ENCODE peak calls at places on chromosome X, in seven cellular contexts. J is psoas muscle; F is A549; I is lower lobe of right lung; Q is heart right ventricle; A is right cardiac atrium; X is CD8-positive, alpha-beta T cell. N is an unnamed sample.

GRCh38 chrX:150227873-150228272 is 135.2 kb upstream of the MAMLD1 start:
- DNase-seq in J (no peak), F (no peak), I (no peak), Q (no peak), A (no peak), X (no peak), N (no peak)

GRCh38 chrX:21996872-21997271 is 35.3 kb upstream of the PHEX start:
- DNase-seq in J (no peak), F (peak; percentile 41), I (no peak), Q (no peak), A (no peak), X (no peak), N (no peak)

GRCh38 chrX:31126205-31126604 is 54.4 kb upstream of the FTHL17 start:
- DNase-seq in J (no peak), F (no peak), I (no peak), Q (no peak), A (no peak), X (no peak), N (no peak)

GRCh38 chrX:71181558-71181909 is 36.9 kb downstream of the NLGN3 start:
- DNase-seq in J (no peak), F (no peak), I (no peak), Q (no peak), A (no peak), X (peak; percentile 3), N (no peak)

GRCh38 chrX:128975716-128976115 is 547.6 kb downstream of the SMARCA1 start:
- DNase-seq in J (no peak), F (peak; percentile 23), I (no peak), Q (no peak), A (no peak), X (no peak), N (no peak)

GRCh38 chrX:19448077-19448476 is 67.2 kb downstream of the MAP3K15 start:
- DNase-seq in J (no peak), F (peak; percentile 0), I (no peak), Q (no peak), A (no peak), X (no peak), N (no peak)

GRCh38 chrX:54043084-54043483 is 1.2 kb downstream of the PHF8 start:
- DNase-seq in J (no peak), F (no peak), I (no peak), Q (no peak), A (no peak), X (no peak), N (no peak)

GRCh38 chrX:78092296-78092695 is 11.8 kb upstream of the PGK1 start:
- DNase-seq in J (no peak), F (peak; percentile 67), I (no peak), Q (no peak), A (no peak), X (no peak), N (no peak)

GRCh38 chrX:132662844-132663243 is 174.0 kb upstream of the MBNL3 start:
- DNase-seq in J (no peak), F (no peak), I (no peak), Q (no peak), A (no peak), X (no peak), N (no peak)

GRCh38 chrX:110964761-110965160 is 131.2 kb upstream of the PAK3 start:
- DNase-seq in J (no peak), F (no peak), I (no peak), Q (no peak), A (no peak), X (no peak), N (no peak)

GRCh38 chrX:122625239-122625638 is 558.8 kb upstream of the GRIA3 start:
- DNase-seq in J (no peak), F (no peak), I (no peak), Q (no peak), A (no peak), X (no peak), N (no peak)

GRCh38 chrX:47662144-47662657 is 3.2 kb upstream of the UXT start:
- DNase-seq in J (no peak), F (peak; percentile 49), I (no peak), Q (no peak), A (no peak), X (no peak), N (no peak)

GRCh38 chrX:4850312-4850711 is 1136.9 kb upstream of the PRKX start:
- DNase-seq in J (no peak), F (no peak), I (no peak), Q (no peak), A (no peak), X (no peak), N (no peak)

GRCh38 chrX:499870-500364 is 113.2 kb upstream of the PPP2R3B start:
- DNase-seq in J (no peak), F (no peak), I (no peak), Q (no peak), A (no peak), X (no peak), N (no peak)

GRCh38 chrX:68703369-68703768 is 55.9 kb downstream of the STARD8 start:
- DNase-seq in J (no peak), F (no peak), I (no peak), Q (peak; percentile 34), A (peak; percentile 77), X (no peak), N (peak; percentile 34)

GRCh38 chrX:11781734-11782370 is 23.8 kb downstream of the MSL3 start:
- DNase-seq in J (no peak), F (no peak), I (no peak), Q (no peak), A (no peak), X (no peak), N (no peak)

GRCh38 chrX:30702736-30703135 is 49.5 kb downstream of the GK start:
- DNase-seq in J (no peak), F (no peak), I (no peak), Q (no peak), A (no peak), X (no peak), N (no peak)

GRCh38 chrX:110125435-110125834 is 122.5 kb downstream of the TMEM164 start:
- DNase-seq in J (no peak), F (peak; percentile 20), I (no peak), Q (no peak), A (no peak), X (no peak), N (no peak)

GRCh38 chrX:68532828-68533227 is 34.0 kb downstream of the YIPF6 start:
- DNase-seq in J (no peak), F (no peak), I (no peak), Q (no peak), A (no peak), X (no peak), N (no peak)

GRCh38 chrX:22629105-22629725 is 356.5 kb downstream of the CBLL2 start:
- DNase-seq in J (no peak), F (no peak), I (no peak), Q (no peak), A (no peak), X (no peak), N (no peak)

DNA sequence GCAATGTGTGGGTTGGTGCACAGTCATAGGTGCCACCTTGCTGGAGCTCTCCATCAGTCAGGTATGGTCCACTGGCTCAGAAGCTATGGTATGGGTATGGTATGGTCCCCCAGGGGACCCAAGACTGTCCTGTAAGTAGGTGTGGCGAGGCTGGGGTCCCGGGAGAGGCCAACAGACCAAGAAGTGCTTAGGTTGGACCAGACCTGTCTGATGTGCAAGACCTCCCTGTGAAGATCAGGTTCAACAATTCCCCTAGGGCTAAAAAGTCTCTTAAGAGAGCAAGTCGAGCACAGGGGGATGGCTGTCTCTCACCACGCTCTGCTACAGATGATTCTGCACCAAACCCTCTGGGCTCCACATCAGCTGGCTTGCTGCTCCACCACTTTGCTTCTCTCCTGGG is 1145.0 kb downstream of the RPA4 start:
- DNase-seq in J (no peak), F (no peak), I (no peak), Q (no peak), A (no peak), X (no peak), N (no peak)
- H3K27ac ChIP-seq in J (no peak overlapping the region), F (no peak overlapping the region), I (no peak overlapping the region), Q (no peak overlapping the region), A (no peak overlapping the region), X (no peak overlapping the region), N (no peak overlapping the region)

GRCh38 chrX:153968754-153969124 is 2.9 kb downstream of the HCFC1 start:
- DNase-seq in J (peak; percentile 59), F (no peak), I (no peak), Q (no peak), A (peak; percentile 14), X (no peak), N (no peak)

GRCh38 chrX:153966283-153966688 is 5.3 kb downstream of the HCFC1 start:
- DNase-seq in J (peak; percentile 50), F (no peak), I (no peak), Q (no peak), A (peak; percentile 64), X (no peak), N (no peak)

GRCh38 chrX:153968255-153968654 is 3.4 kb downstream of the HCFC1 start:
- DNase-seq in J (no peak), F (no peak), I (no peak), Q (no peak), A (peak; percentile 54), X (no peak), N (no peak)

GRCh38 chrX:153966841-153967535 is 4.6 kb downstream of the HCFC1 start:
- DNase-seq in J (no peak), F (no peak), I (no peak), Q (no peak), A (peak; percentile 53), X (no peak), N (no peak)

GRCh38 chrX:153967536-153968214 is 3.9 kb downstream of the HCFC1 start:
- DNase-seq in J (no peak), F (no peak), I (no peak), Q (no peak), A (peak; percentile 50), X (no peak), N (no peak)
- H3K27ac ChIP-seq in J (peak overlapping the region; percentile 86), F (no peak overlapping the region), I (peak overlapping the region; percentile 64), Q (peak overlapping the region; percentile 98), A (peak overlapping the region; percentile 17), X (peak overlapping the region; percentile 62), N (peak overlapping the region; percentile 76)

DNA sequence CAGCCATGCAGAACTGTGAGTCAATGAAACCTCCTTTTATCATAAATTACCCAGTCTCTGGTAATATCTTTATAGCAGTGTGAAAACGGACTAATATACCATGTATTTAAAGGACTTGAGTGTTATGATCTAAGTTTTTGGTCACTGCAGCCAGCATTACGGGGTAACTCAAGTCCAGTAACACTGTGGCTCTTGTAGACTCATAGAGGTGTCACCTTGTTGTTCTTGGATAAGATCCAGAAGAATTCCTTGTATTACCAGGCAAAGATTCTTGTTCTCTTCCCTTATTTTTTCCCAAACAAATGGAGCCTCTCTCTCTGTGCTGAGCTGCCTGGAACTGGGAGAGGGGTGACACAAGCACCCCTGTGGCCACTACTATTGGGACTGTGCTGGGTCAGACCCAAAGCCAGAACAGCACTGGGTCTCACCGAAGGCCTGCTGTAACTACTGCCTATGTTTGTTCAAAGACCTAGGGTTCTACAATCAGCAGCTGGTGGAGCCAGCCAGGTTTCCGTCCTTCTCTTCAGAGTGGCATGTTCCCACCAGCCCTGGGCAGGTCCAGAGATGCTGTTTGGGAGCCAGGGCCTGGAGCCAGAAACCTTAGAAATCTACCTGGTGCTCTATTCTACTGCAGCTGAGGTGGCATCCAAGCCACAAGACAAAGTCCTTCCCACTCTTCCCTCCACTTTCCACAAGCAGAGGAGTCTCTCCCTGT is 43.7 kb upstream of the MED14 start:
- DNase-seq in J (no peak), F (no peak), I (no peak), Q (no peak), A (no peak), X (no peak), N (no peak)
- H3K27ac ChIP-seq in J (no peak overlapping the region), F (no peak overlapping the region), I (no peak overlapping the region), Q (no peak overlapping the region), A (no peak overlapping the region), X (no peak overlapping the region), N (no peak overlapping the region)

GRCh38 chrX:101219116-101219839 is at the start of gene DRP2:
- DNase-seq in J (no peak), F (no peak), I (no peak), Q (no peak), A (no peak), X (no peak), N (no peak)
- H3K27ac ChIP-seq in J (no peak within 1 kb of the TSS), F (no peak within 1 kb of the TSS), I (no peak within 1 kb of the TSS), Q (no peak within 1 kb of the TSS), A (no peak within 1 kb of the TSS), X (no peak within 1 kb of the TSS), N (no peak within 1 kb of the TSS)

N was measured in left ventricle myocardium inferior.